ENCODE peak calls at places on chromosome 17, in eight cellular contexts. One of them, this sample, is unnamed.

GRCh38 chr17:3838206-3838605 is 7.8 kb downstream of the NCBP3 start:
- DNase-seq in HCEC 1CT: no peak
- DNase-seq in CD4-positive, alpha-beta T cell: no peak
- DNase-seq in psoas muscle: no peak
- DNase-seq in Right ventricle myocardium superior: no peak
- DNase-seq in hypothalamus: no peak
- DNase-seq in HT1080: no peak
- DNase-seq in activated CD8-positive, alpha-beta T cell treated with anti-CD3 and anti-CD28 coated beads, Interleukin-2, amount 10 ng/mL, durations not matched to agents 7 days and 5 days: no peak
- DNase-seq in this sample: no peak

GRCh38 chr17:76278268-76278908 is 13.2 kb downstream of the UBALD2 start:
- DNase-seq in HCEC 1CT: no peak
- DNase-seq in CD4-positive, alpha-beta T cell: no peak
- DNase-seq in psoas muscle: no peak
- DNase-seq in Right ventricle myocardium superior: no peak
- DNase-seq in hypothalamus: no peak
- DNase-seq in HT1080: no peak
- DNase-seq in activated CD8-positive, alpha-beta T cell treated with anti-CD3 and anti-CD28 coated beads, Interleukin-2, amount 10 ng/mL, durations not matched to agents 7 days and 5 days: no peak
- DNase-seq in this sample: no peak

GRCh38 chr17:80892900-80893603 is 98.6 kb upstream of the CHMP6 start:
- DNase-seq in HCEC 1CT: peak; percentile 7
- DNase-seq in CD4-positive, alpha-beta T cell: peak; percentile 25
- DNase-seq in psoas muscle: peak; percentile 71
- DNase-seq in Right ventricle myocardium superior: no peak
- DNase-seq in hypothalamus: no peak
- DNase-seq in HT1080: peak; percentile 97
- DNase-seq in activated CD8-positive, alpha-beta T cell treated with anti-CD3 and anti-CD28 coated beads, Interleukin-2, amount 10 ng/mL, durations not matched to agents 7 days and 5 days: no peak
- DNase-seq in this sample: peak; percentile 87

GRCh38 chr17:14604920-14605599 is 304.2 kb downstream of the HS3ST3B1 start:
- DNase-seq in HCEC 1CT: no peak
- DNase-seq in CD4-positive, alpha-beta T cell: no peak
- DNase-seq in psoas muscle: peak; percentile 21
- DNase-seq in Right ventricle myocardium superior: peak; percentile 46
- DNase-seq in hypothalamus: no peak
- DNase-seq in HT1080: no peak
- DNase-seq in activated CD8-positive, alpha-beta T cell treated with anti-CD3 and anti-CD28 coated beads, Interleukin-2, amount 10 ng/mL, durations not matched to agents 7 days and 5 days: no peak
- DNase-seq in this sample: peak; percentile 90

GRCh38 chr17:21475555-21475954 is 99.4 kb downstream of the KCNJ12 start:
- DNase-seq in HCEC 1CT: no peak
- DNase-seq in CD4-positive, alpha-beta T cell: no peak
- DNase-seq in psoas muscle: no peak
- DNase-seq in Right ventricle myocardium superior: no peak
- DNase-seq in hypothalamus: no peak
- DNase-seq in HT1080: no peak
- DNase-seq in activated CD8-positive, alpha-beta T cell treated with anti-CD3 and anti-CD28 coated beads, Interleukin-2, amount 10 ng/mL, durations not matched to agents 7 days and 5 days: no peak
- DNase-seq in this sample: no peak

GRCh38 chr17:17151055-17151454 is 55.1 kb downstream of the PLD6 start:
- DNase-seq in HCEC 1CT: peak; percentile 84
- DNase-seq in CD4-positive, alpha-beta T cell: no peak
- DNase-seq in psoas muscle: no peak
- DNase-seq in Right ventricle myocardium superior: no peak
- DNase-seq in hypothalamus: no peak
- DNase-seq in HT1080: peak; percentile 96
- DNase-seq in activated CD8-positive, alpha-beta T cell treated with anti-CD3 and anti-CD28 coated beads, Interleukin-2, amount 10 ng/mL, durations not matched to agents 7 days and 5 days: no peak
- DNase-seq in this sample: no peak

GRCh38 chr17:29589524-29590260 is at the start of gene GIT1:
- DNase-seq in HCEC 1CT: peak; percentile 88
- DNase-seq in CD4-positive, alpha-beta T cell: peak; percentile 81
- DNase-seq in psoas muscle: peak; percentile 90
- DNase-seq in Right ventricle myocardium superior: peak; percentile 92
- DNase-seq in hypothalamus: peak; percentile 73
- DNase-seq in HT1080: peak; percentile 82
- DNase-seq in activated CD8-positive, alpha-beta T cell treated with anti-CD3 and anti-CD28 coated beads, Interleukin-2, amount 10 ng/mL, durations not matched to agents 7 days and 5 days: peak; percentile 87
- DNase-seq in this sample: peak; percentile 58

GRCh38 chr17:8736796-8737195 is 7.8 kb downstream of the CCDC42 start:
- DNase-seq in HCEC 1CT: no peak
- DNase-seq in CD4-positive, alpha-beta T cell: no peak
- DNase-seq in psoas muscle: no peak
- DNase-seq in Right ventricle myocardium superior: no peak
- DNase-seq in hypothalamus: no peak
- DNase-seq in HT1080: no peak
- DNase-seq in activated CD8-positive, alpha-beta T cell treated with anti-CD3 and anti-CD28 coated beads, Interleukin-2, amount 10 ng/mL, durations not matched to agents 7 days and 5 days: no peak
- DNase-seq in this sample: no peak

GRCh38 chr17:40071720-40072480 is 9.1 kb downstream of the THRA start:
- DNase-seq in HCEC 1CT: no peak
- DNase-seq in CD4-positive, alpha-beta T cell: no peak
- DNase-seq in psoas muscle: peak; percentile 82
- DNase-seq in Right ventricle myocardium superior: peak; percentile 81
- DNase-seq in hypothalamus: peak; percentile 93
- DNase-seq in HT1080: no peak
- DNase-seq in activated CD8-positive, alpha-beta T cell treated with anti-CD3 and anti-CD28 coated beads, Interleukin-2, amount 10 ng/mL, durations not matched to agents 7 days and 5 days: no peak
- DNase-seq in this sample: no peak

GRCh38 chr17:28849281-28849680 is 5.5 kb upstream of the ERAL1 start:
- DNase-seq in HCEC 1CT: no peak
- DNase-seq in CD4-positive, alpha-beta T cell: no peak
- DNase-seq in psoas muscle: no peak
- DNase-seq in Right ventricle myocardium superior: no peak
- DNase-seq in hypothalamus: no peak
- DNase-seq in HT1080: no peak
- DNase-seq in activated CD8-positive, alpha-beta T cell treated with anti-CD3 and anti-CD28 coated beads, Interleukin-2, amount 10 ng/mL, durations not matched to agents 7 days and 5 days: peak; percentile 32
- DNase-seq in this sample: peak; percentile 19

GRCh38 chr17:81930142-81931125 is 2.9 kb upstream of the MAFG start:
- DNase-seq in HCEC 1CT: no peak
- DNase-seq in CD4-positive, alpha-beta T cell: no peak
- DNase-seq in psoas muscle: peak; percentile 30
- DNase-seq in Right ventricle myocardium superior: no peak
- DNase-seq in hypothalamus: no peak
- DNase-seq in HT1080: no peak
- DNase-seq in activated CD8-positive, alpha-beta T cell treated with anti-CD3 and anti-CD28 coated beads, Interleukin-2, amount 10 ng/mL, durations not matched to agents 7 days and 5 days: no peak
- DNase-seq in this sample: no peak

GRCh38 chr17:49357516-49357915 is 4.5 kb downstream of the ZNF652 start:
- DNase-seq in HCEC 1CT: no peak
- DNase-seq in CD4-positive, alpha-beta T cell: no peak
- DNase-seq in psoas muscle: no peak
- DNase-seq in Right ventricle myocardium superior: no peak
- DNase-seq in hypothalamus: no peak
- DNase-seq in HT1080: no peak
- DNase-seq in activated CD8-positive, alpha-beta T cell treated with anti-CD3 and anti-CD28 coated beads, Interleukin-2, amount 10 ng/mL, durations not matched to agents 7 days and 5 days: no peak
- DNase-seq in this sample: no peak

GRCh38 chr17:19448341-19449268 is 37.6 kb downstream of the RNF112 start:
- DNase-seq in HCEC 1CT: peak; percentile 97
- DNase-seq in CD4-positive, alpha-beta T cell: no peak
- DNase-seq in psoas muscle: no peak
- DNase-seq in Right ventricle myocardium superior: no peak
- DNase-seq in hypothalamus: no peak
- DNase-seq in HT1080: peak; percentile 67
- DNase-seq in activated CD8-positive, alpha-beta T cell treated with anti-CD3 and anti-CD28 coated beads, Interleukin-2, amount 10 ng/mL, durations not matched to agents 7 days and 5 days: no peak
- DNase-seq in this sample: no peak

GRCh38 chr17:63675607-63676539 is 24.1 kb downstream of the LIMD2 start:
- DNase-seq in HCEC 1CT: no peak
- DNase-seq in CD4-positive, alpha-beta T cell: no peak
- DNase-seq in psoas muscle: peak; percentile 66
- DNase-seq in Right ventricle myocardium superior: peak; percentile 78
- DNase-seq in hypothalamus: no peak
- DNase-seq in HT1080: peak; percentile 81
- DNase-seq in activated CD8-positive, alpha-beta T cell treated with anti-CD3 and anti-CD28 coated beads, Interleukin-2, amount 10 ng/mL, durations not matched to agents 7 days and 5 days: no peak
- DNase-seq in this sample: peak; percentile 62

GRCh38 chr17:2212328-2212981 is 91.1 kb downstream of the SMG6 start:
- DNase-seq in HCEC 1CT: peak; percentile 15
- DNase-seq in CD4-positive, alpha-beta T cell: no peak
- DNase-seq in psoas muscle: peak; percentile 70
- DNase-seq in Right ventricle myocardium superior: peak; percentile 63
- DNase-seq in hypothalamus: no peak
- DNase-seq in HT1080: no peak
- DNase-seq in activated CD8-positive, alpha-beta T cell treated with anti-CD3 and anti-CD28 coated beads, Interleukin-2, amount 10 ng/mL, durations not matched to agents 7 days and 5 days: no peak
- DNase-seq in this sample: no peak

GRCh38 chr17:63848834-63849689 is 6.6 kb upstream of the SMARCD2 start:
- DNase-seq in HCEC 1CT: no peak
- DNase-seq in CD4-positive, alpha-beta T cell: peak; percentile 92
- DNase-seq in psoas muscle: peak; percentile 95
- DNase-seq in Right ventricle myocardium superior: peak; percentile 96
- DNase-seq in hypothalamus: peak; percentile 73
- DNase-seq in HT1080: peak; percentile 30
- DNase-seq in activated CD8-positive, alpha-beta T cell treated with anti-CD3 and anti-CD28 coated beads, Interleukin-2, amount 10 ng/mL, durations not matched to agents 7 days and 5 days: peak; percentile 96
- DNase-seq in this sample: peak; percentile 99